ENCODE peak calls at places on chromosomes 1 and 21, in eight cellular contexts. C, D, B, G, F, R, Z and J are unnamed samples. For H3K27me3 and H3K4me1, the result is how much of the 10 kb centered on the place peaks cover.

GRCh38 chr1:29354511-29355098 is 118.3 kb downstream of the PTPRU start:
- DNase-seq in C (no peak), D (no peak), B (no peak), G (peak), F (no peak), R (no peak), Z (no peak), J (no peak)

GRCh38 chr1:58718435-58718834 is 18.6 kb upstream of the MYSM1 start:
- DNase-seq in C (no peak), D (no peak), B (no peak), G (no peak), F (no peak), R (no peak), Z (no peak), J (no peak)

GRCh38 chr1:36268981-36269380 is 37.2 kb upstream of the SH3D21 start:
- DNase-seq in C (no peak), D (no peak), B (no peak), G (no peak), F (no peak), R (no peak), Z (no peak), J (no peak)

GRCh38 chr1:31976401-31976800 is 37.3 kb upstream of the KHDRBS1 start:
- DNase-seq in C (no peak), D (no peak), B (no peak), G (no peak), F (no peak), R (no peak), Z (no peak), J (no peak)

GRCh38 chr1:39507230-39507928 is 15.9 kb downstream of the BMP8A start:
- DNase-seq in C (peak), D (no peak), B (no peak), G (peak), F (no peak), R (no peak), Z (no peak), J (peak)

GRCh38 chr1:30588311-30589073 is 134.9 kb downstream of the MATN1 start:
- DNase-seq in C (no peak), D (no peak), B (no peak), G (no peak), F (no peak), R (no peak), Z (peak), J (peak)

GRCh38 chr21:15121655-15122120 is 56.9 kb upstream of the NRIP1 start:
- DNase-seq in C (peak), D (no peak), B (no peak), G (no peak), F (no peak), R (peak), Z (no peak), J (no peak)

GRCh38 chr1:206967096-206967851 is 3.0 kb downstream of the FCAMR start:
- DNase-seq in C (no peak), D (no peak), B (peak), G (no peak), F (no peak), R (peak), Z (no peak), J (no peak)

GRCh38 chr1:7644906-7645750 is 126.0 kb upstream of the VAMP3 start:
- DNase-seq in C (peak), D (no peak), B (no peak), G (no peak), F (peak), R (peak), Z (no peak), J (peak)

GRCh38 chr1:93845554-93846150 is 33.4 kb downstream of the DNTTIP2 start:
- DNase-seq in C (peak), D (no peak), B (no peak), G (no peak), F (peak), R (peak), Z (peak), J (no peak)

GRCh38 chr1:44812822-44813543 is 4.7 kb downstream of the BTBD19 start:
- DNase-seq in C (no peak), D (no peak), B (no peak), G (no peak), F (peak), R (peak), Z (peak), J (no peak)

GRCh38 chr1:29893036-29893723 is 656.9 kb downstream of the PTPRU start:
- DNase-seq in C (no peak), D (no peak), B (no peak), G (peak), F (no peak), R (no peak), Z (no peak), J (no peak)

GRCh38 chr1:201791051-201791774 is 37.7 kb upstream of the IPO9 start:
- DNase-seq in C (no peak), D (no peak), B (no peak), G (no peak), F (no peak), R (peak), Z (no peak), J (no peak)

GRCh38 chr1:62849031-62849430 is 65.1 kb downstream of the ATG4C start:
- DNase-seq in C (no peak), D (no peak), B (no peak), G (no peak), F (no peak), R (no peak), Z (no peak), J (no peak)

GRCh38 chr1:113804421-113805255 is 7.6 kb downstream of the RSBN1 start:
- DNase-seq in C (peak), D (no peak), B (no peak), G (peak), F (no peak), R (peak), Z (no peak), J (no peak)

GRCh38 chr1:38766125-38766524 is 93.4 kb downstream of the RRAGC start:
- DNase-seq in C (no peak), D (no peak), B (no peak), G (no peak), F (no peak), R (no peak), Z (no peak), J (no peak)

GRCh38 chr1:62194651-62195282 is at the start of gene L1TD1:
- DNase-seq in C (no peak), D (no peak), B (no peak), G (no peak), F (peak), R (no peak), Z (no peak), J (no peak)

GRCh38 chr1:74485622-74486021 is 26.8 kb downstream of the LRRC53 start:
- DNase-seq in C (no peak), D (no peak), B (no peak), G (no peak), F (no peak), R (no peak), Z (no peak), J (no peak)

GRCh38 chr1:42035830-42036604 is 117.2 kb upstream of the GUCA2B start:
- DNase-seq in C (peak), D (peak), B (peak), G (peak), F (peak), R (peak), Z (peak), J (peak)
- H3K27me3 ChIP-seq in C (under half), D (under half), B (under half), G (under half), F (under half), R (under half), Z (under half), J (under half)

GRCh38 chr1:156212833-156213643 is at the start of gene PMF1:
- DNase-seq in C (peak), D (peak), B (peak), G (peak), F (peak), R (peak), Z (peak), J (peak)
- TF ChIP-seq POLR2A in C (peak), D (peak), B (peak), G (peak), F (peak), R (peak), Z (no peak), J (no peak)

GRCh38 chr1:52915855-52916220 is 5.7 kb downstream of the ECHDC2 start:
- DNase-seq in C (no peak), D (no peak), B (no peak), G (no peak), F (no peak), R (no peak), Z (no peak), J (no peak)
- H3K4me1 ChIP-seq in C (half or more), D (under half), B (under half), G (under half), F (under half), R (under half), Z (under half), J (under half)

DNA sequence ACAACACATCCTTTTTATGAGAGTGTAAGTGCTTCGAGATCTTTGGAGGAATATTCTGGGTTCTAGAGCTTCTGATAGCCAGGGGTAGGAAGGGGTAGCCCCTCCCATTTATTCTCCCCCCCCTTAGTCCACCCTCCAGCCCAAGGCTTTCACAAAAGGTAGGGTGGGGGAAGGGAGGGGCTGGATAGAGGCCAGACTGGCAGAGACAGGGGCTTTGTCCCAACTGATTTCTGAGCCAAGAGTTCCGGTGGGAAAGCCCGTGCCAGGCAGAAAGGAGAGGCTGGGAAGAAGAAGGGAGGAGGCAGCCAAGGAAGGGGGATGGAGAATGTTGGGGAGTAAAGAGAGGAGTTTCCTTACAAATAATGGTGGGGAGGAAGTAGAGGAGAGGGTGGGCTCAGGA is 3.1 kb downstream of the BCAN start:
- DNase-seq in C (no peak), D (no peak), B (no peak), G (no peak), F (no peak), R (no peak), Z (no peak), J (no peak)
- H3K27me3 ChIP-seq in C (under half), D (half or more), B (under half), G (under half), F (half or more), R (under half), Z (under half), J (half or more)

DNA sequence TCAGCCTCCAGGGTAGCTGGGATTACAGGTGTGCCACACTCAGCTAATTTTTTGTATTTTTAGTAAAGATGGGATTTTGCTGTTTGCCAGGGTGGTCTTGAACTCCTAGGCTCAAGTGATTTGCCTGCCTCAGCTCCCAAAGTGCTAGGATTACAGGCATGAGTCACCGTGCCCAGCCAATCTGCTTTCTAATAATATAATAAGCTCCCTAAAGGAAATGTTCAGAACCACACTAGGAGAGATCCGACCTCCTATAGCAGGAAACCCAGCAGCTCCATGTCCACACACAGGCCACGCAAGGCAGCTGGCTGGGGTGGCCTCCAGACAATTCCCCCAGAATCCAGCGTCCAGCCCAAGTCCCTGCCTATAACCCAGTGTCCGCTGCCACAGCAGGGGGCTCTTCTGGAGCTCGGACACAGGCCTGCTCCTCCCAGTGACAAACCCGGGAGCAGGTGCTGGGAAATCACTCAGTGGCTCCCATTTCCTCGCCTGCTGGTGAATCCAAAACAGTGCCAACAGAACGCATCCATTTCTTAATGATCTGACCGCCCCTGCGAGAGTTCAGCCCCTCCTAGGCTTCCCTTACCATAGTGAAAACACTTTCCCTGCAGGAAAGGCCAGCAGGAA is 7.5 kb downstream of the RIPK4 start:
- DNase-seq in C (no peak), D (no peak), B (no peak), G (no peak), F (no peak), R (no peak), Z (no peak), J (peak)
- TF ChIP-seq POLR2A in C (no peak), D (no peak), B (no peak), G (no peak), F (no peak), R (no peak), Z (no peak), J (no peak)

GRCh38 chr1:160171352-160171751 is 19.0 kb upstream of the CASQ1 start:
- DNase-seq in C (no peak), D (no peak), B (no peak), G (no peak), F (no peak), R (no peak), Z (no peak), J (no peak)
- H3K4me1 ChIP-seq in C (under half), D (under half), B (under half), G (under half), F (under half), R (under half), Z (under half), J (under half)

GRCh38 chr1:200041337-200042118 is 14.0 kb downstream of the NR5A2 start:
- DNase-seq in C (no peak), D (no peak), B (no peak), G (no peak), F (no peak), R (no peak), Z (no peak), J (no peak)
- H3K27me3 ChIP-seq in C (under half), D (half or more), B (under half), G (half or more), F (half or more), R (under half), Z (under half), J (half or more)